ENCODE peak calls at places on chromosome 19, in ten cellular contexts. One of them, this sample, is unnamed.
A peak's percentile ranks its signal among the peaks of the same experiment; 100 is the strongest.

GRCh38 chr19:7605490-7606222 is 10.0 kb downstream of the CAMSAP3 start:
- DNase-seq in fibroblast of mammary gland: peak; percentile 26
- DNase-seq in transverse colon: no peak
- DNase-seq in foreskin fibroblast: peak; percentile 25
- DNase-seq in RWPE1: no peak
- DNase-seq in fibroblast of lung: no peak
- DNase-seq in prostate gland: no peak
- DNase-seq in natural killer cell: no peak
- DNase-seq in nephron progenitor cell: peak; percentile 49
- DNase-seq in fibroblast of the aortic adventitia: no peak
- DNase-seq in this sample: no peak

GRCh38 chr19:3323026-3323425 is 43.4 kb upstream of the NFIC start:
- DNase-seq in fibroblast of mammary gland: no peak
- DNase-seq in transverse colon: no peak
- DNase-seq in foreskin fibroblast: no peak
- DNase-seq in RWPE1: no peak
- DNase-seq in fibroblast of lung: no peak
- DNase-seq in prostate gland: no peak
- DNase-seq in natural killer cell: no peak
- DNase-seq in nephron progenitor cell: no peak
- DNase-seq in fibroblast of the aortic adventitia: no peak
- DNase-seq in this sample: no peak

GRCh38 chr19:14432817-14433453 is at the start of gene PKN1:
- DNase-seq in fibroblast of mammary gland: no peak
- DNase-seq in transverse colon: peak; percentile 59
- DNase-seq in foreskin fibroblast: peak; percentile 81
- DNase-seq in RWPE1: peak; percentile 41
- DNase-seq in fibroblast of lung: peak; percentile 36
- DNase-seq in prostate gland: no peak
- DNase-seq in natural killer cell: peak; percentile 56
- DNase-seq in nephron progenitor cell: peak; percentile 80
- DNase-seq in fibroblast of the aortic adventitia: no peak
- DNase-seq in this sample: peak; percentile 52

GRCh38 chr19:4448147-4448985 is 9.2 kb downstream of the UBXN6 start:
- DNase-seq in fibroblast of mammary gland: no peak
- DNase-seq in transverse colon: no peak
- DNase-seq in foreskin fibroblast: no peak
- DNase-seq in RWPE1: no peak
- DNase-seq in fibroblast of lung: no peak
- DNase-seq in prostate gland: no peak
- DNase-seq in natural killer cell: no peak
- DNase-seq in nephron progenitor cell: no peak
- DNase-seq in fibroblast of the aortic adventitia: no peak
- DNase-seq in this sample: no peak

GRCh38 chr19:12695997-12696365 is 450 bp downstream of the FBXW9 start:
- DNase-seq in fibroblast of mammary gland: no peak
- DNase-seq in transverse colon: no peak
- DNase-seq in foreskin fibroblast: no peak
- DNase-seq in RWPE1: peak; percentile 23
- DNase-seq in fibroblast of lung: no peak
- DNase-seq in prostate gland: no peak
- DNase-seq in natural killer cell: no peak
- DNase-seq in nephron progenitor cell: no peak
- DNase-seq in fibroblast of the aortic adventitia: no peak
- DNase-seq in this sample: no peak

GRCh38 chr19:21513651-21514050 is 8.2 kb downstream of the ZNF429 start:
- DNase-seq in fibroblast of mammary gland: no peak
- DNase-seq in transverse colon: no peak
- DNase-seq in foreskin fibroblast: no peak
- DNase-seq in RWPE1: no peak
- DNase-seq in fibroblast of lung: no peak
- DNase-seq in prostate gland: no peak
- DNase-seq in natural killer cell: no peak
- DNase-seq in nephron progenitor cell: no peak
- DNase-seq in fibroblast of the aortic adventitia: no peak
- DNase-seq in this sample: no peak

GRCh38 chr19:35115538-35115951 is at the start of gene FXYD3:
- DNase-seq in fibroblast of mammary gland: no peak
- DNase-seq in transverse colon: peak; percentile 86
- DNase-seq in foreskin fibroblast: no peak
- DNase-seq in RWPE1: peak; percentile 17
- DNase-seq in fibroblast of lung: no peak
- DNase-seq in prostate gland: no peak
- DNase-seq in natural killer cell: no peak
- DNase-seq in nephron progenitor cell: no peak
- DNase-seq in fibroblast of the aortic adventitia: no peak
- DNase-seq in this sample: no peak

GRCh38 chr19:51480590-51480989 is 2.3 kb downstream of the CEACAM18 start:
- DNase-seq in fibroblast of mammary gland: no peak
- DNase-seq in transverse colon: no peak
- DNase-seq in foreskin fibroblast: no peak
- DNase-seq in RWPE1: peak; percentile 22
- DNase-seq in fibroblast of lung: no peak
- DNase-seq in prostate gland: no peak
- DNase-seq in natural killer cell: no peak
- DNase-seq in nephron progenitor cell: peak; percentile 28
- DNase-seq in fibroblast of the aortic adventitia: peak; percentile 4
- DNase-seq in this sample: no peak

GRCh38 chr19:39382991-39383828 is 7.7 kb downstream of the PAF1 start:
- DNase-seq in fibroblast of mammary gland: no peak
- DNase-seq in transverse colon: no peak
- DNase-seq in foreskin fibroblast: no peak
- DNase-seq in RWPE1: no peak
- DNase-seq in fibroblast of lung: no peak
- DNase-seq in prostate gland: no peak
- DNase-seq in natural killer cell: no peak
- DNase-seq in nephron progenitor cell: no peak
- DNase-seq in fibroblast of the aortic adventitia: no peak
- DNase-seq in this sample: no peak

GRCh38 chr19:16588824-16589577 is 16.8 kb upstream of the SLC35E1 start:
- DNase-seq in fibroblast of mammary gland: no peak
- DNase-seq in transverse colon: no peak
- DNase-seq in foreskin fibroblast: no peak
- DNase-seq in RWPE1: no peak
- DNase-seq in fibroblast of lung: no peak
- DNase-seq in prostate gland: no peak
- DNase-seq in natural killer cell: no peak
- DNase-seq in nephron progenitor cell: no peak
- DNase-seq in fibroblast of the aortic adventitia: no peak
- DNase-seq in this sample: no peak

GRCh38 chr19:5588441-5588840 is 20.7 kb upstream of the TINCR start:
- DNase-seq in fibroblast of mammary gland: peak; percentile 67
- DNase-seq in transverse colon: no peak
- DNase-seq in foreskin fibroblast: no peak
- DNase-seq in RWPE1: no peak
- DNase-seq in fibroblast of lung: no peak
- DNase-seq in prostate gland: no peak
- DNase-seq in natural killer cell: no peak
- DNase-seq in nephron progenitor cell: no peak
- DNase-seq in fibroblast of the aortic adventitia: peak; percentile 17
- DNase-seq in this sample: no peak

GRCh38 chr19:27793128-27793643 is 1419.8 kb downstream of the UQCRFS1 start:
- DNase-seq in fibroblast of mammary gland: peak; percentile 78
- DNase-seq in transverse colon: peak; percentile 88
- DNase-seq in foreskin fibroblast: peak; percentile 93
- DNase-seq in RWPE1: peak; percentile 89
- DNase-seq in fibroblast of lung: peak; percentile 72
- DNase-seq in prostate gland: peak; percentile 84
- DNase-seq in natural killer cell: no peak
- DNase-seq in nephron progenitor cell: peak; percentile 45
- DNase-seq in fibroblast of the aortic adventitia: peak; percentile 58
- DNase-seq in this sample: no peak

GRCh38 chr19:27792576-27793127 is 1420.3 kb downstream of the UQCRFS1 start:
- DNase-seq in fibroblast of mammary gland: no peak
- DNase-seq in transverse colon: no peak
- DNase-seq in foreskin fibroblast: no peak
- DNase-seq in RWPE1: no peak
- DNase-seq in fibroblast of lung: no peak
- DNase-seq in prostate gland: no peak
- DNase-seq in natural killer cell: no peak
- DNase-seq in nephron progenitor cell: no peak
- DNase-seq in fibroblast of the aortic adventitia: peak; percentile 2
- DNase-seq in this sample: no peak

GRCh38 chr19:27794444-27795042 is 1418.4 kb downstream of the UQCRFS1 start:
- DNase-seq in fibroblast of mammary gland: peak; percentile 37
- DNase-seq in transverse colon: no peak
- DNase-seq in foreskin fibroblast: peak; percentile 63
- DNase-seq in RWPE1: no peak
- DNase-seq in fibroblast of lung: peak; percentile 33
- DNase-seq in prostate gland: no peak
- DNase-seq in natural killer cell: peak; percentile 22
- DNase-seq in nephron progenitor cell: peak; percentile 38
- DNase-seq in fibroblast of the aortic adventitia: peak; percentile 46
- DNase-seq in this sample: no peak

GRCh38 chr19:27795369-27795768 is 1417.6 kb downstream of the UQCRFS1 start:
- DNase-seq in fibroblast of mammary gland: no peak
- DNase-seq in transverse colon: no peak
- DNase-seq in foreskin fibroblast: no peak
- DNase-seq in RWPE1: no peak
- DNase-seq in fibroblast of lung: no peak
- DNase-seq in prostate gland: no peak
- DNase-seq in natural killer cell: no peak
- DNase-seq in nephron progenitor cell: no peak
- DNase-seq in fibroblast of the aortic adventitia: no peak
- DNase-seq in this sample: no peak

GRCh38 chr19:27793644-27794443 is 1419.1 kb downstream of the UQCRFS1 start:
- DNase-seq in fibroblast of mammary gland: peak; percentile 93
- DNase-seq in transverse colon: peak; percentile 96
- DNase-seq in foreskin fibroblast: peak; percentile 98
- DNase-seq in RWPE1: peak; percentile 89
- DNase-seq in fibroblast of lung: peak; percentile 93
- DNase-seq in prostate gland: peak; percentile 95
- DNase-seq in natural killer cell: peak; percentile 83
- DNase-seq in nephron progenitor cell: peak; percentile 85
- DNase-seq in fibroblast of the aortic adventitia: peak; percentile 90
- DNase-seq in this sample: peak; percentile 83
- TF ChIP-seq CTCF in fibroblast of mammary gland: no peak
- TF ChIP-seq CTCF in transverse colon: peak; percentile 34
- TF ChIP-seq CTCF in foreskin fibroblast: no peak
- TF ChIP-seq CTCF in RWPE1: no peak
- TF ChIP-seq CTCF in fibroblast of lung: no peak
- TF ChIP-seq CTCF in prostate gland: no peak
- TF ChIP-seq CTCF in natural killer cell: no peak
- TF ChIP-seq CTCF in nephron progenitor cell: no peak
- TF ChIP-seq CTCF in fibroblast of the aortic adventitia: no peak
- TF ChIP-seq CTCF in this sample: no peak

GRCh38 chr19:40693150-40693788 is 2.8 kb upstream of the NUMBL start:
- DNase-seq in fibroblast of mammary gland: no peak
- DNase-seq in transverse colon: no peak
- DNase-seq in foreskin fibroblast: no peak
- DNase-seq in RWPE1: no peak
- DNase-seq in fibroblast of lung: no peak
- DNase-seq in prostate gland: no peak
- DNase-seq in natural killer cell: no peak
- DNase-seq in nephron progenitor cell: no peak
- DNase-seq in fibroblast of the aortic adventitia: no peak
- DNase-seq in this sample: no peak
- TF ChIP-seq CTCF in fibroblast of mammary gland: no peak
- TF ChIP-seq CTCF in transverse colon: no peak
- TF ChIP-seq CTCF in foreskin fibroblast: no peak
- TF ChIP-seq CTCF in RWPE1: no peak
- TF ChIP-seq CTCF in fibroblast of lung: no peak
- TF ChIP-seq CTCF in prostate gland: no peak
- TF ChIP-seq CTCF in natural killer cell: no peak
- TF ChIP-seq CTCF in nephron progenitor cell: no peak
- TF ChIP-seq CTCF in fibroblast of the aortic adventitia: no peak
- TF ChIP-seq CTCF in this sample: no peak

GRCh38 chr19:41265376-41266153 is 1.4 kb downstream of the HNRNPUL1 start:
- DNase-seq in fibroblast of mammary gland: peak; percentile 25
- DNase-seq in transverse colon: peak; percentile 24
- DNase-seq in foreskin fibroblast: peak; percentile 47
- DNase-seq in RWPE1: peak; percentile 41
- DNase-seq in fibroblast of lung: peak; percentile 21
- DNase-seq in prostate gland: peak; percentile 26
- DNase-seq in natural killer cell: no peak
- DNase-seq in nephron progenitor cell: peak; percentile 25
- DNase-seq in fibroblast of the aortic adventitia: peak; percentile 28
- DNase-seq in this sample: no peak

GRCh38 chr19:41263042-41263849 is 926 bp upstream of the HNRNPUL1 start:
- DNase-seq in fibroblast of mammary gland: peak; percentile 90
- DNase-seq in transverse colon: peak; percentile 83
- DNase-seq in foreskin fibroblast: peak; percentile 81
- DNase-seq in RWPE1: peak; percentile 31
- DNase-seq in fibroblast of lung: peak; percentile 74
- DNase-seq in prostate gland: peak; percentile 68
- DNase-seq in natural killer cell: peak; percentile 85
- DNase-seq in nephron progenitor cell: peak; percentile 61
- DNase-seq in fibroblast of the aortic adventitia: peak; percentile 76
- DNase-seq in this sample: peak; percentile 67

GRCh38 chr19:41264581-41265375 is 606 bp downstream of the HNRNPUL1 start:
- DNase-seq in fibroblast of mammary gland: peak; percentile 39
- DNase-seq in transverse colon: peak; percentile 65
- DNase-seq in foreskin fibroblast: peak; percentile 75
- DNase-seq in RWPE1: peak; percentile 52
- DNase-seq in fibroblast of lung: peak; percentile 32
- DNase-seq in prostate gland: peak; percentile 50
- DNase-seq in natural killer cell: no peak
- DNase-seq in nephron progenitor cell: peak; percentile 57
- DNase-seq in fibroblast of the aortic adventitia: peak; percentile 24
- DNase-seq in this sample: no peak

GRCh38 chr19:41261474-41262190 is 2.5 kb upstream of the HNRNPUL1 start:
- DNase-seq in fibroblast of mammary gland: no peak
- DNase-seq in transverse colon: no peak
- DNase-seq in foreskin fibroblast: no peak
- DNase-seq in RWPE1: peak; percentile 24
- DNase-seq in fibroblast of lung: no peak
- DNase-seq in prostate gland: no peak
- DNase-seq in natural killer cell: no peak
- DNase-seq in nephron progenitor cell: no peak
- DNase-seq in fibroblast of the aortic adventitia: no peak
- DNase-seq in this sample: no peak

GRCh38 chr19:41263850-41264580 is at the start of gene HNRNPUL1:
- DNase-seq in fibroblast of mammary gland: peak; percentile 100
- DNase-seq in transverse colon: peak; percentile 99
- DNase-seq in foreskin fibroblast: peak; percentile 100
- DNase-seq in RWPE1: peak; percentile 100
- DNase-seq in fibroblast of lung: peak; percentile 100
- DNase-seq in prostate gland: peak; percentile 100
- DNase-seq in natural killer cell: peak; percentile 99
- DNase-seq in nephron progenitor cell: peak; percentile 99
- DNase-seq in fibroblast of the aortic adventitia: peak; percentile 100
- DNase-seq in this sample: peak; percentile 95
- TF ChIP-seq CTCF in fibroblast of mammary gland: no peak
- TF ChIP-seq CTCF in transverse colon: peak; percentile 45
- TF ChIP-seq CTCF in foreskin fibroblast: peak; percentile 31
- TF ChIP-seq CTCF in RWPE1: no peak
- TF ChIP-seq CTCF in fibroblast of lung: peak; percentile 12
- TF ChIP-seq CTCF in prostate gland: no peak
- TF ChIP-seq CTCF in natural killer cell: peak; percentile 34
- TF ChIP-seq CTCF in nephron progenitor cell: no peak
- TF ChIP-seq CTCF in fibroblast of the aortic adventitia: peak; percentile 26
- TF ChIP-seq CTCF in this sample: peak; percentile 41

DNA sequence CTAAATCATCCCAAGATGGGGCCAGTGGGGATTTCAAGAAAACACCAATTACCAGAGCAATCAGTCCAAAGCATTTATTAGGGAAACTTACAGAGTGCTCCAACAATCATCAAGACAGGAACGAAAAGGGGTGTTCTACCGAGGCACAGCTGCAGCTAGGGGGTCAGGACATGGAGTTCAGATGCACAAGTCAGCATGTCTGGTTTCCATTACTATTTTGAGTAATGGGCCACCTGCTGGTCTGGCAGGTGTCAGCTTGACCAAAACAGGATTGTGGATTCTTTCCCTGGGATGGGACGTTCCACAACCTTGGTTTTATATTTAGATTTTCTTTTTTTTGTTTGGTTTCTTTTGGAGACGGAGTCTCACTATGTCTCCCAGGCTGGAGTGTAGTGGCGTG is 3.9 kb upstream of the UBL5 start:
- DNase-seq in fibroblast of mammary gland: no peak
- DNase-seq in transverse colon: no peak
- DNase-seq in foreskin fibroblast: no peak
- DNase-seq in RWPE1: no peak
- DNase-seq in fibroblast of lung: no peak
- DNase-seq in prostate gland: no peak
- DNase-seq in natural killer cell: no peak
- DNase-seq in nephron progenitor cell: no peak
- DNase-seq in fibroblast of the aortic adventitia: no peak
- DNase-seq in this sample: no peak
- TF ChIP-seq CTCF in fibroblast of mammary gland: no peak
- TF ChIP-seq CTCF in transverse colon: no peak
- TF ChIP-seq CTCF in foreskin fibroblast: no peak
- TF ChIP-seq CTCF in RWPE1: no peak
- TF ChIP-seq CTCF in fibroblast of lung: no peak
- TF ChIP-seq CTCF in prostate gland: no peak
- TF ChIP-seq CTCF in natural killer cell: no peak
- TF ChIP-seq CTCF in nephron progenitor cell: no peak
- TF ChIP-seq CTCF in fibroblast of the aortic adventitia: no peak
- TF ChIP-seq CTCF in this sample: no peak